ENCODE peak calls at places on chromosomes 4 and X, in eight cellular contexts. R, W, D, P, B, M, K and X are unnamed samples. For H3K36me3, the result is how much of the 10 kb centered on the place peaks cover.

GRCh38 chr4:54231419-54232150 is 2.5 kb downstream of the PDGFRA start:
- DNase-seq in K (no peak), W (peak), R (peak), D (peak), M (peak), P (peak), B (no peak), X (peak)

GRCh38 chr4:150139297-150139696 is 61.1 kb downstream of the DCLK2 start:
- DNase-seq in D (no peak), K (no peak), P (no peak), M (no peak), B (no peak), R (no peak), W (no peak), X (no peak)

GRCh38 chr4:166252487-166253402 is 379.7 kb downstream of the TLL1 start:
- DNase-seq in B (peak), D (peak), R (no peak), K (no peak), M (no peak), P (no peak), W (no peak), X (no peak)

GRCh38 chr4:183304067-183304466 is 16.0 kb downstream of the CLDN22 start:
- DNase-seq in K (no peak), D (no peak), B (no peak), R (no peak), M (no peak), P (no peak), W (no peak), X (no peak)

GRCh38 chr4:88745581-88746163 is 48.0 kb upstream of the NAP1L5 start:
- DNase-seq in B (no peak), K (no peak), M (no peak), P (no peak), W (no peak), D (no peak), R (no peak), X (no peak)

GRCh38 chrX:49840679-49841078 is 11.6 kb downstream of the PAGE4 start:
- DNase-seq in W (peak), K (no peak), M (no peak), D (peak), B (peak), P (peak), R (peak), X (no peak)

GRCh38 chr4:184250795-184251679 is 33.4 kb upstream of the ENPP6 start:
- DNase-seq in B (peak), P (no peak), R (no peak), M (no peak), K (no peak), D (peak), W (no peak), X (no peak)

GRCh38 chr4:165394275-165394674 is 15.5 kb downstream of the CPE start:
- DNase-seq in K (no peak), M (no peak), W (no peak), B (peak), D (peak), P (no peak), R (no peak), X (no peak)

GRCh38 chr4:184317234-184317918 is 99.7 kb upstream of the ENPP6 start:
- DNase-seq in P (no peak), R (no peak), W (no peak), B (no peak), K (no peak), M (no peak), D (no peak), X (no peak)

GRCh38 chr4:161160718-161161117 is 1003.1 kb downstream of the FSTL5 start:
- DNase-seq in K (no peak), R (no peak), M (no peak), D (no peak), P (no peak), B (no peak), W (no peak), X (no peak)

GRCh38 chr4:132592340-132592739 is 556.8 kb upstream of the PCDH10 start:
- DNase-seq in D (no peak), P (no peak), K (no peak), W (no peak), R (no peak), B (no peak), M (no peak), X (no peak)

GRCh38 chr4:156954598-156954997 is 17.0 kb downstream of the PDGFC start:
- DNase-seq in W (no peak), P (no peak), B (no peak), D (no peak), M (no peak), R (no peak), K (no peak), X (no peak)

GRCh38 chr4:24070117-24070516 is 180.3 kb upstream of the PPARGC1A start:
- DNase-seq in K (no peak), W (no peak), R (no peak), P (no peak), B (peak), D (peak), M (no peak), X (no peak)

GRCh38 chrX:32877592-32877991 is 333.8 kb downstream of the DMD start:
- DNase-seq in W (no peak), D (no peak), K (no peak), B (peak), R (no peak), P (no peak), M (peak), X (no peak)

GRCh38 chr4:95209942-95210341 is 338.8 kb downstream of the UNC5C start:
- DNase-seq in R (no peak), W (no peak), P (no peak), K (no peak), M (no peak), D (no peak), B (no peak), X (no peak)

GRCh38 chr4:95204267-95204835 is 344.4 kb downstream of the UNC5C start:
- DNase-seq in D (no peak), W (no peak), R (no peak), B (no peak), K (no peak), M (no peak), P (no peak), X (no peak)

GRCh38 chr4:95204873-95205272 is 343.9 kb downstream of the UNC5C start:
- DNase-seq in P (no peak), M (no peak), D (no peak), R (no peak), B (peak), K (no peak), W (no peak), X (no peak)
- H3K36me3 ChIP-seq in P (under half), M (under half), D (under half), R (under half), B (under half), K (under half), W (under half), X (under half)

DNA sequence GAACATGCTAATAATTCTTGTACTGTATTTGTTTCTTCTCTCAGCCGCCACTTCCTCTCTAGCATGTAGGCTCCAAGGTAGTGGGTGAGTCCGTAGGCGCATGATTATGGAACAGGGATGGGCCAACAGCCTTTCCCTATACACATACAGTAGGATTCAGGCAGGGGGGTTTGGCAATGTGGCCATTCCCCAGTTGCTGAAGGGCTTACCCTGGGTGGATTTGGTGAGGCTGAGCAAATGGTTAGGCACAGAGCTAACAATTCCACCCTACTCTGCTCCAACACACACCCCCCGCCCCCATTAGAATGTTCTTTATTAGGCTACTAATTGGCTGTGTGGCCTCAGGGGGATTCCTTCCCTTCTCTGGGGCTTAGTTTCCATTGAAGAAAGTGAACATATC is 35.1 kb upstream of the APLN start:
- DNase-seq in R (no peak), P (no peak), D (no peak), B (no peak), K (no peak), W (no peak), M (no peak), X (no peak)
- H3K36me3 ChIP-seq in R (under half), P (under half), D (under half), B (under half), K (under half), W (under half), M (under half), X (under half)

GRCh38 chr4:1332686-1333085 is 14.3 kb upstream of the UVSSA start:
- DNase-seq in M (no peak), K (no peak), B (no peak), R (no peak), P (no peak), D (no peak), W (no peak), X (peak)

GRCh38 chr4:1333256-1333655 is 13.8 kb upstream of the UVSSA start:
- DNase-seq in P (no peak), W (no peak), M (no peak), K (no peak), R (no peak), D (no peak), B (no peak), X (peak)

GRCh38 chr4:1329408-1330371 is 17.3 kb upstream of the UVSSA start:
- DNase-seq in M (peak), R (no peak), W (peak), P (no peak), K (no peak), B (no peak), D (peak), X (no peak)

GRCh38 chr4:1331591-1332353 is 15.2 kb upstream of the UVSSA start:
- DNase-seq in M (no peak), W (peak), R (no peak), D (no peak), B (no peak), P (no peak), K (no peak), X (no peak)

GRCh38 chr4:1330761-1331590 is 16.0 kb upstream of the UVSSA start:
- DNase-seq in D (no peak), P (no peak), K (no peak), R (no peak), M (no peak), B (no peak), W (peak), X (no peak)
- H3K36me3 ChIP-seq in D (under half), P (under half), K (under half), R (half or more), M (under half), B (under half), W (under half), X (half or more)

GRCh38 chr4:3513807-3514206 is 18.4 kb downstream of the LRPAP1 start:
- DNase-seq in P (no peak), K (no peak), B (no peak), M (no peak), D (no peak), W (no peak), R (no peak), X (no peak)
- H3K36me3 ChIP-seq in P (under half), K (half or more), B (under half), M (under half), D (under half), W (under half), R (half or more), X (half or more)

DNA sequence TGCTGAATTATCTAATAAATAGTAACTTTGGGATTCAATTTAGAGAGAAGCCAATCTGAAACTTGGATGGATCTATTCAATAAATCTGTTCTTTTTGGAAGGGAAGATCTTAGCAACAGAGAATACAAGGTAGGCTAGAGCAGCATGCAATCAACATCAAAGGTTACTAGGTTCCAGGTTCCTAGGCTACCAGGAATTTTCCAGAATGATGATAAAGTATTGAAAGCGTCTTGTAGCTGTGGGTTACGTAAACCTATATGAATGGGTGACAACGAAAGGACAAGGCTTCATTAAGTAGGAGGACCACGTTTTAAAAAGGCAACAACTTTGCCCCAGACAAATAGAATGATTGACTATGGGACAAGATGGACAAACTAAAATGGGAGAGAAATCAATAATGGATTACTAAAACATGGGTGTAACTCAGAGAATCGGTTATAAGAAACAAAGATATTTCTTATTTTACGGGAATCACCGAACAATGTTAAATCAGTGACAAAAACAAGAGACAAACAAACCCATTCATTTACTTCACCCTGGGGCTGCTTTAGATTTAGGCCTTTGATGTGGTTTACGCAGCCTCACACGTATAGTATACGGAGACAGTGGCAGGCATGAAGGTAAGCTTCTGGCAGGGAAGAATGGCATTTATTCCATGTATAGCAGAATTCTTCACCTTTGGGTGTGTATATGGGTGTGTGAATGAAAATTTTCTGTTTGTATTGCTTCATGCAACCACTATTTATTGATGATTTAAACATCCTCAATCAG is 732.6 kb upstream of the PABPC4L start:
- DNase-seq in K (no peak), B (no peak), W (no peak), D (no peak), P (no peak), M (no peak), R (no peak), X (no peak)
- H3K36me3 ChIP-seq in K (under half), B (under half), W (under half), D (under half), P (under half), M (under half), R (under half), X (under half)

GRCh38 chrX:139766545-139766983 is 58.6 kb upstream of the MCF2 start:
- DNase-seq in R (no peak), P (no peak), D (no peak), B (no peak), M (no peak), W (no peak), K (no peak), X (no peak)

DNA sequence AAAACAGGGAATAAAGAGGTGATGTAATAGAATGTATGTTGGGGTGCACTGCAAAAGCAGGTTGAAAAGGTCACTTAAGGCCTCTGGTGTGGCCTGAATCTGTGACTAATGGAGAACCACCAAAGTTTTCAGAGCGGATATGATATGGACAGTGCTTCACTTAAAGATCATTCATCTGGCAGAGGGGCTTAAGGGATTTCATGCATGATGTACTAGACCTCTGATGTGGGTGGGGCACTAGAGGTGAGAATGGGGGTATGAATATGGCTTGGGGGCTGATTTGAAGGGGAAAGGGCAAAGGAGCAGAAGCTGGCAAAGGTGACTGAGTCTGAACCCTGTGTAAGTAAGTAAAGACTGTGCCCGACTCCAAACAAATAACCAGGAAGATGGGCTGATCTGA is 62.4 kb upstream of the MCF2 start:
- DNase-seq in P (no peak), W (no peak), B (no peak), M (no peak), D (no peak), R (no peak), K (no peak), X (no peak)
- H3K36me3 ChIP-seq in P (under half), W (under half), B (under half), M (under half), D (under half), R (half or more), K (under half), X (under half)

GRCh38 chr4:82865592-82865991 is 25.4 kb downstream of the SEC31A start:
- DNase-seq in P (no peak), K (no peak), B (peak), W (no peak), D (peak), M (no peak), R (no peak), X (no peak)
- H3K36me3 ChIP-seq in P (under half), K (under half), B (under half), W (under half), D (under half), M (under half), R (half or more), X (half or more)

GRCh38 chr4:121150486-121150885 is 13.6 kb downstream of the TNIP3 start:
- DNase-seq in R (no peak), P (no peak), D (no peak), M (no peak), B (no peak), W (no peak), K (no peak), X (no peak)

GRCh38 chr4:121150003-121150402 is 14.1 kb downstream of the TNIP3 start:
- DNase-seq in B (no peak), D (no peak), K (no peak), R (no peak), M (no peak), W (no peak), P (no peak), X (no peak)

GRCh38 chr4:121147923-121148443 is 16.1 kb downstream of the TNIP3 start:
- DNase-seq in R (no peak), K (no peak), P (no peak), B (no peak), W (no peak), D (no peak), M (no peak), X (no peak)

GRCh38 chr4:121146530-121146929 is 17.6 kb downstream of the TNIP3 start:
- DNase-seq in R (no peak), D (no peak), B (no peak), K (no peak), P (no peak), M (no peak), W (no peak), X (no peak)

DNA sequence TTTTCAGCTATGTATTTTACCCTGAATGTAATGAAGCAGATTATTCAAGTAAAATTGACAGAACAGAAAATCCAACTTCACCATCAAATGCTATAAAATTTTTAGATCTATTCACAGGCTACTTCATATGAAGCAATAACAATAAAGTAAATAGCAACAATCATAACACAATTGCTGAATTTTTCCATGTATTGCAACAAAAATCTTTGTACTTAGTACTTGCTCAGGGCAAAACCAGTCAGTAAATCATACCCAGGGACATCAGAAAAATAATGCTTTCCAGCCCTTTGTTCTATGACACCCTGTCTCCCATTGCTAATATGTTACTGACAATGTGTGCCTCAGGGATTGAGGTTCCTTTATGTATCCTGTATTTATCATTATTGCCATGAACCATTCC is 15.5 kb downstream of the TNIP3 start:
- DNase-seq in B (no peak), K (no peak), M (no peak), D (no peak), P (no peak), R (no peak), W (no peak), X (no peak)
- H3K36me3 ChIP-seq in B (under half), K (under half), M (under half), D (under half), P (under half), R (under half), W (under half), X (under half)